ENCODE peak calls at places on chromosome 13, in seven cellular contexts. I is fibroblast of pulmonary artery; X is activated CD4-positive, alpha-beta T cell treated with anti-CD3 and anti-CD28 coated beads, Interleukin-2, amount 10 ng/mL, durations not matched to agents 7 days and 5 days; A is NCI-H510A treated with DMSO at 0.1 percent for 48 hours; W is anterior cingulate cortex; N is hepatocyte; G is activated CD8-positive, alpha-beta T cell treated with anti-CD3 and anti-CD28 coated beads, Interleukin-2, amount 10 ng/mL, durations not matched to agents 7 days and 5 days. O is an unnamed sample.

GRCh38 chr13:28885191-28885590 is 65.1 kb downstream of the MTUS2 start:
- DNase-seq in X (no peak), I (no peak), N (peak), A (peak), G (no peak), W (no peak), O (no peak)

GRCh38 chr13:63041640-63042414 is 1626.2 kb upstream of the PCDH20 start:
- DNase-seq in A (no peak), G (no peak), I (peak), W (no peak), N (no peak), X (no peak), O (no peak)

GRCh38 chr13:108807841-108808240 is 178.4 kb downstream of the MYO16 start:
- DNase-seq in I (no peak), A (no peak), X (no peak), G (no peak), W (no peak), N (no peak), O (no peak)

GRCh38 chr13:114124921-114125320 is 7.5 kb downstream of the RASA3 start:
- DNase-seq in G (peak), I (peak), X (peak), N (no peak), A (no peak), W (no peak), O (no peak)

GRCh38 chr13:98033277-98034247 is 80.1 kb downstream of the IPO5 start:
- DNase-seq in I (peak), X (no peak), W (no peak), N (peak), G (no peak), A (no peak), O (no peak)

GRCh38 chr13:74040200-74040599 is 94.0 kb downstream of the KLF12 start:
- DNase-seq in A (no peak), W (no peak), X (no peak), G (no peak), I (peak), N (peak), O (no peak)

GRCh38 chr13:27605610-27606200 is 14.6 kb downstream of the LNX2 start:
- DNase-seq in A (no peak), G (no peak), I (peak), N (no peak), W (no peak), X (no peak), O (no peak)

GRCh38 chr13:37492741-37493514 is 105.6 kb downstream of the POSTN start:
- DNase-seq in W (no peak), N (no peak), G (no peak), I (peak), X (no peak), A (no peak), O (no peak)

GRCh38 chr13:20702945-20703784 is at the start of gene IL17D:
- DNase-seq in I (no peak), N (peak), W (no peak), X (no peak), A (no peak), G (peak), O (no peak)

GRCh38 chr13:47499358-47500150 is 501.5 kb downstream of the SUCLA2 start:
- DNase-seq in X (no peak), W (no peak), A (no peak), G (no peak), I (peak), N (peak), O (no peak)

GRCh38 chr13:32007494-32007893 is 24.1 kb upstream of the FRY start:
- DNase-seq in I (no peak), N (no peak), W (no peak), A (no peak), X (no peak), G (no peak), O (no peak)

GRCh38 chr13:113566227-113566561 is 18.4 kb upstream of the TFDP1 start:
- DNase-seq in G (peak), X (no peak), W (no peak), N (no peak), I (no peak), A (no peak), O (no peak)

GRCh38 chr13:43298799-43299198 is 275.4 kb downstream of the DNAJC15 start:
- DNase-seq in W (no peak), X (no peak), I (no peak), N (no peak), G (no peak), A (no peak), O (no peak)

GRCh38 chr13:32278456-32278855 is 36.7 kb downstream of the ZAR1L start:
- DNase-seq in A (no peak), X (no peak), G (no peak), W (no peak), N (no peak), I (no peak), O (no peak)

O was measured in GOT3.